ENCODE peak calls at places on chromosomes 5 and 9, in six cellular contexts. X, T, C, G, B and S are unnamed samples.

GRCh38 chr9:81690251-81690851 is 1.0 kb upstream of the TLE1 start:
- DNase-seq in X (no peak), T (no peak), C (peak), G (no peak), B (peak), S (no peak)

GRCh38 chr9:36897476-36897875 is 136.6 kb downstream of the PAX5 start:
- DNase-seq in X (no peak), T (no peak), C (no peak), G (no peak), B (no peak), S (peak)

GRCh38 chr5:124034963-124035362 is 523.0 kb downstream of the CSNK1G3 start:
- DNase-seq in X (no peak), T (no peak), C (no peak), G (no peak), B (no peak), S (no peak)

GRCh38 chr9:122349201-122349600 is 21.6 kb upstream of the PTGS1 start:
- DNase-seq in X (no peak), T (no peak), C (no peak), G (no peak), B (no peak), S (no peak)

GRCh38 chr9:114791736-114792135 is 14.1 kb downstream of the TNFSF15 start:
- DNase-seq in X (no peak), T (no peak), C (no peak), G (no peak), B (no peak), S (no peak)

GRCh38 chr5:94558028-94558427 is 60.4 kb downstream of the KIAA0825 start:
- DNase-seq in X (no peak), T (no peak), C (no peak), G (no peak), B (no peak), S (no peak)

GRCh38 chr9:134488251-134488900 is 153.2 kb upstream of the COL5A1 start:
- DNase-seq in X (no peak), T (peak), C (no peak), G (no peak), B (peak), S (no peak)

GRCh38 chr5:37557734-37558293 is 178.7 kb downstream of the WDR70 start:
- DNase-seq in X (no peak), T (no peak), C (no peak), G (no peak), B (no peak), S (no peak)

GRCh38 chr5:54628049-54628448 is 110.5 kb downstream of the SNX18 start:
- DNase-seq in X (no peak), T (no peak), C (no peak), G (no peak), B (no peak), S (no peak)

GRCh38 chr5:124057161-124057814 is 545.3 kb downstream of the CSNK1G3 start:
- DNase-seq in X (peak), T (peak), C (no peak), G (peak), B (no peak), S (no peak)

GRCh38 chr9:72362118-72362531 is 2.9 kb downstream of the ZFAND5 start:
- DNase-seq in X (no peak), T (no peak), C (no peak), G (no peak), B (no peak), S (no peak)

GRCh38 chr5:50593681-50594080 is 72.8 kb upstream of the PARP8 start:
- DNase-seq in X (no peak), T (no peak), C (no peak), G (no peak), B (no peak), S (no peak)

GRCh38 chr9:85536076-85536475 is 205.7 kb downstream of the AGTPBP1 start:
- DNase-seq in X (no peak), T (peak), C (no peak), G (no peak), B (peak), S (no peak)

GRCh38 chr5:38783011-38783551 is 62.7 kb upstream of the OSMR start:
- DNase-seq in X (no peak), T (no peak), C (no peak), G (peak), B (peak), S (no peak)

GRCh38 chr5:100448250-100448649 is 86.9 kb upstream of the FAM174A start:
- DNase-seq in X (no peak), T (no peak), C (no peak), G (no peak), B (no peak), S (no peak)

GRCh38 chr9:134525841-134526797 is 115.5 kb upstream of the COL5A1 start:
- DNase-seq in X (no peak), T (peak), C (peak), G (no peak), B (peak), S (no peak)

GRCh38 chr5:80688648-80689420 is 34.1 kb upstream of the DHFR start:
- DNase-seq in X (no peak), T (no peak), C (no peak), G (no peak), B (no peak), S (no peak)

GRCh38 chr5:131005963-131006684 is 158.9 kb downstream of the HINT1 start:
- DNase-seq in X (no peak), T (no peak), C (no peak), G (no peak), B (no peak), S (no peak)

GRCh38 chr5:102857090-102857818 is 102.1 kb downstream of the PAM start:
- DNase-seq in X (no peak), T (no peak), C (no peak), G (no peak), B (no peak), S (no peak)

GRCh38 chr9:27535701-27536118 is 6.1 kb upstream of the MOB3B start:
- DNase-seq in X (peak), T (peak), C (no peak), G (no peak), B (no peak), S (no peak)

GRCh38 chr5:181261320-181262085 is 560 bp upstream of the TRIM52 start:
- DNase-seq in X (no peak), T (peak), C (peak), G (no peak), B (peak), S (peak)

GRCh38 chr9:122347348-122348287 is 23.2 kb upstream of the PTGS1 start:
- DNase-seq in X (no peak), T (no peak), C (no peak), G (no peak), B (peak), S (no peak)

GRCh38 chr5:119353686-119354366 is 2.0 kb upstream of the TNFAIP8 start:
- DNase-seq in X (no peak), T (no peak), C (no peak), G (no peak), B (no peak), S (no peak)

GRCh38 chr5:16464664-16465543 is 696 bp downstream of the ZNF622 start:
- DNase-seq in X (no peak), T (peak), C (no peak), G (no peak), B (no peak), S (no peak)

GRCh38 chr9:132077881-132078280 is 1.8 kb downstream of the MED27 start:
- DNase-seq in X (no peak), T (no peak), C (no peak), G (no peak), B (peak), S (no peak)

GRCh38 chr9:21324040-21324439 is 11.2 kb downstream of the KLHL9 start:
- DNase-seq in X (no peak), T (no peak), C (no peak), G (no peak), B (no peak), S (no peak)

GRCh38 chr5:56479701-56480304 is 246.7 kb upstream of the ANKRD55 start:
- DNase-seq in X (no peak), T (no peak), C (no peak), G (no peak), B (peak), S (no peak)

GRCh38 chr5:168106008-168106761 is 185.3 kb upstream of the WWC1 start:
- DNase-seq in X (no peak), T (no peak), C (no peak), G (no peak), B (peak), S (no peak)

GRCh38 chr5:38473008-38473407 is 83.4 kb downstream of the LIFR start:
- DNase-seq in X (peak), T (peak), C (no peak), G (no peak), B (no peak), S (no peak)

GRCh38 chr9:10633785-10634184 is 21.0 kb upstream of the PTPRD start:
- DNase-seq in X (no peak), T (no peak), C (no peak), G (no peak), B (no peak), S (no peak)

GRCh38 chr9:86802900-86803673 is 144.2 kb downstream of the GAS1 start:
- DNase-seq in X (no peak), T (no peak), C (no peak), G (no peak), B (no peak), S (peak)

GRCh38 chr9:97501177-97501971 is at the start of gene TMOD1:
- DNase-seq in X (peak), T (peak), C (no peak), G (peak), B (peak), S (no peak)